ENCODE peak calls at places on chromosomes 13 and 19, in six cellular contexts. One of them, this sample, is unnamed.

GRCh38 chr13:81917829-81918228 is 1576.9 kb upstream of the SPRY2 start:
- DNase-seq in PC-9: no peak
- DNase-seq in sigmoid colon: no peak
- DNase-seq in effector memory CD4-positive, alpha-beta T cell: no peak
- DNase-seq in heart left ventricle: no peak
- DNase-seq in left ventricle myocardium inferior: no peak
- DNase-seq in this sample: no peak

GRCh38 chr19:37920591-37921450 is 13.8 kb downstream of the SIPA1L3 start:
- DNase-seq in PC-9: no peak
- DNase-seq in sigmoid colon: no peak
- DNase-seq in effector memory CD4-positive, alpha-beta T cell: no peak
- DNase-seq in heart left ventricle: no peak
- DNase-seq in left ventricle myocardium inferior: no peak
- DNase-seq in this sample: no peak

GRCh38 chr19:4541114-4541805 is 1.4 kb upstream of the LRG1 start:
- DNase-seq in PC-9: no peak
- DNase-seq in sigmoid colon: no peak
- DNase-seq in effector memory CD4-positive, alpha-beta T cell: no peak
- DNase-seq in heart left ventricle: no peak
- DNase-seq in left ventricle myocardium inferior: no peak
- DNase-seq in this sample: no peak

GRCh38 chr19:9727644-9728043 is 40.9 kb downstream of the ZNF846 start:
- DNase-seq in PC-9: no peak
- DNase-seq in sigmoid colon: no peak
- DNase-seq in effector memory CD4-positive, alpha-beta T cell: no peak
- DNase-seq in heart left ventricle: no peak
- DNase-seq in left ventricle myocardium inferior: no peak
- DNase-seq in this sample: no peak

GRCh38 chr13:31739226-31739625 is at the start of gene RXFP2:
- DNase-seq in PC-9: no peak
- DNase-seq in sigmoid colon: no peak
- DNase-seq in effector memory CD4-positive, alpha-beta T cell: no peak
- DNase-seq in heart left ventricle: no peak
- DNase-seq in left ventricle myocardium inferior: no peak
- DNase-seq in this sample: no peak

GRCh38 chr13:101181076-101181685 is 235.1 kb downstream of the NALCN start:
- DNase-seq in PC-9: no peak
- DNase-seq in sigmoid colon: no peak
- DNase-seq in effector memory CD4-positive, alpha-beta T cell: no peak
- DNase-seq in heart left ventricle: no peak
- DNase-seq in left ventricle myocardium inferior: no peak
- DNase-seq in this sample: no peak

GRCh38 chr13:67231481-67231940 is 1.4 kb upstream of the PCDH9 start:
- DNase-seq in PC-9: no peak
- DNase-seq in sigmoid colon: no peak
- DNase-seq in effector memory CD4-positive, alpha-beta T cell: no peak
- DNase-seq in heart left ventricle: no peak
- DNase-seq in left ventricle myocardium inferior: no peak
- DNase-seq in this sample: no peak

GRCh38 chr19:47280183-47280797 is 5.6 kb downstream of the INAFM1 start:
- DNase-seq in PC-9: peak; percentile 31
- DNase-seq in sigmoid colon: no peak
- DNase-seq in effector memory CD4-positive, alpha-beta T cell: peak; percentile 25
- DNase-seq in heart left ventricle: no peak
- DNase-seq in left ventricle myocardium inferior: no peak
- DNase-seq in this sample: no peak

GRCh38 chr19:46611791-46612190 is 10.7 kb downstream of the CALM3 start:
- DNase-seq in PC-9: no peak
- DNase-seq in sigmoid colon: peak; percentile 56
- DNase-seq in effector memory CD4-positive, alpha-beta T cell: no peak
- DNase-seq in heart left ventricle: peak; percentile 15
- DNase-seq in left ventricle myocardium inferior: peak; percentile 13
- DNase-seq in this sample: no peak

GRCh38 chr19:55683449-55684261 is 8.6 kb downstream of the EPN1 start:
- DNase-seq in PC-9: no peak
- DNase-seq in sigmoid colon: no peak
- DNase-seq in effector memory CD4-positive, alpha-beta T cell: no peak
- DNase-seq in heart left ventricle: no peak
- DNase-seq in left ventricle myocardium inferior: no peak
- DNase-seq in this sample: no peak

GRCh38 chr19:5904302-5905071 is at the start of gene VMAC:
- DNase-seq in PC-9: peak; percentile 98
- DNase-seq in sigmoid colon: peak; percentile 100
- DNase-seq in effector memory CD4-positive, alpha-beta T cell: peak; percentile 100
- DNase-seq in heart left ventricle: peak; percentile 100
- DNase-seq in left ventricle myocardium inferior: peak; percentile 100
- DNase-seq in this sample: peak; percentile 100

GRCh38 chr19:19098703-19099632 is 35.2 kb downstream of the SLC25A42 start:
- DNase-seq in PC-9: peak; percentile 11
- DNase-seq in sigmoid colon: no peak
- DNase-seq in effector memory CD4-positive, alpha-beta T cell: no peak
- DNase-seq in heart left ventricle: no peak
- DNase-seq in left ventricle myocardium inferior: no peak
- DNase-seq in this sample: no peak

GRCh38 chr19:19095691-19096090 is 31.9 kb downstream of the SLC25A42 start:
- DNase-seq in PC-9: no peak
- DNase-seq in sigmoid colon: no peak
- DNase-seq in effector memory CD4-positive, alpha-beta T cell: no peak
- DNase-seq in heart left ventricle: no peak
- DNase-seq in left ventricle myocardium inferior: no peak
- DNase-seq in this sample: no peak

GRCh38 chr19:19101540-19101939 is 36.7 kb downstream of the TMEM161A start:
- DNase-seq in PC-9: no peak
- DNase-seq in sigmoid colon: no peak
- DNase-seq in effector memory CD4-positive, alpha-beta T cell: no peak
- DNase-seq in heart left ventricle: no peak
- DNase-seq in left ventricle myocardium inferior: no peak
- DNase-seq in this sample: no peak

GRCh38 chr19:19096641-19097627 is 33.1 kb downstream of the SLC25A42 start:
- DNase-seq in PC-9: peak; percentile 77
- DNase-seq in sigmoid colon: no peak
- DNase-seq in effector memory CD4-positive, alpha-beta T cell: no peak
- DNase-seq in heart left ventricle: no peak
- DNase-seq in left ventricle myocardium inferior: no peak
- DNase-seq in this sample: no peak

GRCh38 chr19:19098084-19098702 is 34.4 kb downstream of the SLC25A42 start:
- DNase-seq in PC-9: peak; percentile 16
- DNase-seq in sigmoid colon: no peak
- DNase-seq in effector memory CD4-positive, alpha-beta T cell: no peak
- DNase-seq in heart left ventricle: no peak
- DNase-seq in left ventricle myocardium inferior: no peak
- DNase-seq in this sample: no peak
- H3K27ac ChIP-seq in PC-9: peak overlapping the region; percentile 79
- H3K27ac ChIP-seq in sigmoid colon: no peak overlapping the region
- H3K27ac ChIP-seq in effector memory CD4-positive, alpha-beta T cell: no peak overlapping the region
- H3K27ac ChIP-seq in heart left ventricle: no peak overlapping the region
- H3K27ac ChIP-seq in left ventricle myocardium inferior: no peak overlapping the region
- H3K27ac ChIP-seq in this sample: no peak overlapping the region

DNA sequence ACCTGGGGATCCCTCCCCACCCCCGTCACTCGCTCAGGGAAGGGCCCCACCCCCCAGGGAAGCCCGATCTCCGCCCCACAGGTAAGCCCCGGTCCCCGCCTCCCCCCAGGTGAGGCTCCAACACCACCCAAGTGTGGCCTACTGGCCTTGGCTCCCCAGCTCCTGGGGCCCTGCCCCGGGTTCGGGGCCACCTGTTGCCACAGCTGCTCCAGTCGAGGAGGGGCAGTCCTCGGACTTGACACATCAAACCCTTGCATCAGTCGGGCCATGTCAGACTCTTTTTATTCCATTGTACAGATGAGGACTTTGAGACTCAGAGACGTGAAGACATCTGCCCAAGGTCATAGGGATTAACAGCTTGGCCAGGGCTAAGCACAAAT is 514 bp downstream of the CC2D1A start:
- DNase-seq in PC-9: peak; percentile 65
- DNase-seq in sigmoid colon: no peak
- DNase-seq in effector memory CD4-positive, alpha-beta T cell: peak; percentile 21
- DNase-seq in heart left ventricle: no peak
- DNase-seq in left ventricle myocardium inferior: no peak
- DNase-seq in this sample: no peak
- H3K27ac ChIP-seq in PC-9: peak overlapping the region; percentile 53
- H3K27ac ChIP-seq in sigmoid colon: peak overlapping the region; percentile 72
- H3K27ac ChIP-seq in effector memory CD4-positive, alpha-beta T cell: peak overlapping the region; percentile 72
- H3K27ac ChIP-seq in heart left ventricle: peak overlapping the region; percentile 39
- H3K27ac ChIP-seq in left ventricle myocardium inferior: peak overlapping the region; percentile 74
- H3K27ac ChIP-seq in this sample: peak overlapping the region; percentile 38

GRCh38 chr13:24254151-24254810 is 55.1 kb upstream of the C1QTNF9 start:
- DNase-seq in PC-9: no peak
- DNase-seq in sigmoid colon: peak; percentile 62
- DNase-seq in effector memory CD4-positive, alpha-beta T cell: peak; percentile 63
- DNase-seq in heart left ventricle: peak; percentile 37
- DNase-seq in left ventricle myocardium inferior: no peak
- DNase-seq in this sample: no peak
- H3K27ac ChIP-seq in PC-9: no peak overlapping the region
- H3K27ac ChIP-seq in sigmoid colon: peak overlapping the region; percentile 10
- H3K27ac ChIP-seq in effector memory CD4-positive, alpha-beta T cell: peak overlapping the region; percentile 94
- H3K27ac ChIP-seq in heart left ventricle: no peak overlapping the region
- H3K27ac ChIP-seq in left ventricle myocardium inferior: no peak overlapping the region
- H3K27ac ChIP-seq in this sample: peak overlapping the region; percentile 53

DNA sequence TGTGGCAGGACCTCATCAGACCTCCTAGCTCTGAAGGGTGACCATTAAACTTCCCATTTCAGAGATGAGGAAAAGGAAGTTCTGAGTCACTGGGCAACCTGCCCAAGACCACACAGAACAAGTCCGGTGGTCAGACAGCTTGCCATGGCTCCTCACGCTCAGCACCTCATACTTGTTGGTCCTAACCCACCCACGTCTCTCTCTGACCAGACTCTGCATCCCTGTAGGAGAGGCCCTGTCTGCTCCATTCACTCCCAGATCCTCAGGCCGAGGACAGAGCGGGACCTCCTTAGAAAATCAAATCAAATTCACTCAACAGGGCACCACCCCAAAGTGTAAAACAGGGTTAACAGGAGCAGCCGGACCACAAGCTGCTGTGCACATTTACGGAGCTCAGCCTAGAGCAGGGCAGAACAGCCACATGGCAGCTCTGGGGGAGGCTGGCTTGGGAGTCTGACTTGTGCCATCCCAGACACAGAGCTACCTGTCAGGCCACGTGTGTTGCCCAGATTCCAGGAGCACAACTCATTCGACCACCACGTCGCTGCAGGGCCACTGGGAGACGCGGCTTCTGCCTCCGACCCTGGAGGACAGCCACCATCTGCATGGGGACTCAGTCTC is 1.7 kb downstream of the MIER2 start:
- DNase-seq in PC-9: peak; percentile 23
- DNase-seq in sigmoid colon: peak; percentile 80
- DNase-seq in effector memory CD4-positive, alpha-beta T cell: no peak
- DNase-seq in heart left ventricle: peak; percentile 91
- DNase-seq in left ventricle myocardium inferior: peak; percentile 67
- DNase-seq in this sample: no peak
- H3K27ac ChIP-seq in PC-9: no peak overlapping the region
- H3K27ac ChIP-seq in sigmoid colon: peak overlapping the region; percentile 83
- H3K27ac ChIP-seq in effector memory CD4-positive, alpha-beta T cell: no peak overlapping the region
- H3K27ac ChIP-seq in heart left ventricle: peak overlapping the region; percentile 72
- H3K27ac ChIP-seq in left ventricle myocardium inferior: peak overlapping the region; percentile 81
- H3K27ac ChIP-seq in this sample: no peak overlapping the region

This sample was measured in caudate nucleus.